ENCODE peak calls at places on chromosomes 5 and 9, in five cellular contexts. O is IMR-90, K is neuronal stem cell, N is mesendoderm, Y is mesenchymal stem cell. J is an unnamed sample.

GRCh38 chr9:76338418-76338817 is 55.8 kb downstream of the RFK start:
- DNase-seq in O (no peak), K (no peak), N (peak; percentile 18), Y (no peak), J (no peak)

GRCh38 chr5:41788800-41789395 is 81.3 kb downstream of the OXCT1 start:
- DNase-seq in O (peak; percentile 74), K (no peak), N (no peak), Y (peak; percentile 19), J (no peak)

GRCh38 chr9:17807670-17808282 is 228.9 kb downstream of the SH3GL2 start:
- DNase-seq in O (no peak), K (no peak), N (peak; percentile 21), Y (no peak), J (no peak)

GRCh38 chr5:149288437-149288836 is 16.8 kb downstream of the AFAP1L1 start:
- DNase-seq in O (no peak), K (no peak), N (no peak), Y (no peak), J (no peak)

GRCh38 chr5:159286420-159287035 is 23.4 kb downstream of the UBLCP1 start:
- DNase-seq in O (peak; percentile 48), K (no peak), N (peak; percentile 53), Y (peak; percentile 43), J (peak; percentile 74)

GRCh38 chr5:40679071-40679997 is at the start of gene PTGER4:
- DNase-seq in O (peak; percentile 86), K (peak; percentile 77), N (peak; percentile 88), Y (peak; percentile 90), J (peak; percentile 80)

GRCh38 chr9:34587271-34587670 is 2.3 kb downstream of the CNTFR start:
- DNase-seq in O (no peak), K (no peak), N (no peak), Y (no peak), J (no peak)

GRCh38 chr5:56175465-56175864 is 57.7 kb downstream of the ANKRD55 start:
- DNase-seq in O (peak; percentile 84), K (peak; percentile 20), N (peak; percentile 95), Y (peak; percentile 75), J (no peak)

GRCh38 chr9:38388283-38389223 is 3.9 kb upstream of the ALDH1B1 start:
- DNase-seq in O (peak; percentile 63), K (no peak), N (no peak), Y (peak; percentile 49), J (no peak)

GRCh38 chr9:120151149-120151548 is 428.8 kb downstream of the CDK5RAP2 start:
- DNase-seq in O (no peak), K (no peak), N (no peak), Y (no peak), J (no peak)

GRCh38 chr5:132840896-132841818 is 10.7 kb upstream of the SHROOM1 start:
- DNase-seq in O (peak; percentile 34), K (no peak), N (no peak), Y (peak; percentile 71), J (peak; percentile 68)

GRCh38 chr9:132894343-132894742 is 15.6 kb downstream of the SPACA9 start:
- DNase-seq in O (no peak), K (no peak), N (no peak), Y (no peak), J (no peak)

GRCh38 chr5:156475182-156475830 is 148.3 kb downstream of the SGCD start:
- DNase-seq in O (peak; percentile 20), K (no peak), N (no peak), Y (no peak), J (no peak)

GRCh38 chr9:127078988-127079387 is 43.4 kb downstream of the ANGPTL2 start:
- DNase-seq in O (no peak), K (no peak), N (no peak), Y (no peak), J (no peak)

GRCh38 chr9:5971740-5972139 is 43.7 kb downstream of the RANBP6 start:
- DNase-seq in O (peak; percentile 11), K (no peak), N (no peak), Y (no peak), J (no peak)

GRCh38 chr9:18791074-18791473 is 241.9 kb downstream of the SAXO1 start:
- DNase-seq in O (peak; percentile 12), K (peak; percentile 42), N (peak; percentile 80), Y (peak; percentile 41), J (peak; percentile 32)

GRCh38 chr5:117455236-117456233 is 880.9 kb upstream of the SEMA6A start:
- DNase-seq in O (no peak), K (no peak), N (peak; percentile 75), Y (no peak), J (peak; percentile 7)

GRCh38 chr9:752201-752600 is 89.3 kb upstream of the DMRT1 start:
- DNase-seq in O (peak; percentile 97), K (no peak), N (no peak), Y (peak; percentile 95), J (peak; percentile 71)

GRCh38 chr5:69364414-69364813 is 4.9 kb downstream of the AK6 start:
- DNase-seq in O (peak; percentile 7), K (no peak), N (peak; percentile 23), Y (peak; percentile 49), J (peak; percentile 51)
- H3K4me2 ChIP-seq in O (no peak overlapping the region), K (no peak overlapping the region), N (no peak overlapping the region), Y (no peak overlapping the region), J (no peak overlapping the region)

GRCh38 chr5:65880673-65881072 is 45.7 kb upstream of the ERBIN start:
- DNase-seq in O (no peak), K (no peak), N (no peak), Y (no peak), J (no peak)

GRCh38 chr5:65882278-65882677 is 44.1 kb upstream of the ERBIN start:
- DNase-seq in O (no peak), K (no peak), N (no peak), Y (no peak), J (peak; percentile 25)

GRCh38 chr5:65883461-65883860 is 42.9 kb upstream of the ERBIN start:
- DNase-seq in O (no peak), K (no peak), N (no peak), Y (no peak), J (no peak)

GRCh38 chr5:65886387-65886786 is 40.0 kb upstream of the ERBIN start:
- DNase-seq in O (no peak), K (no peak), N (no peak), Y (no peak), J (no peak)
- H3K23ac ChIP-seq in O (no peak overlapping the region), K (no peak overlapping the region), N (no peak overlapping the region), Y (no peak overlapping the region), J (peak overlapping the region; percentile 29)

GRCh38 chr5:139654875-139655491 is 6.8 kb downstream of the CXXC5 start:
- DNase-seq in O (no peak), K (no peak), N (no peak), Y (peak; percentile 51), J (no peak)
- H3K4me2 ChIP-seq in O (peak overlapping the region; percentile 48), K (no peak overlapping the region), N (no peak overlapping the region), Y (peak overlapping the region; percentile 59), J (peak overlapping the region; percentile 5)

GRCh38 chr9:91905958-91906585 is 44.0 kb downstream of the ROR2 start:
- DNase-seq in O (no peak), K (no peak), N (no peak), Y (no peak), J (no peak)

GRCh38 chr9:91907387-91908292 is 42.4 kb downstream of the ROR2 start:
- DNase-seq in O (peak; percentile 42), K (no peak), N (peak; percentile 97), Y (no peak), J (no peak)

GRCh38 chr9:91904541-91905236 is 45.3 kb downstream of the ROR2 start:
- DNase-seq in O (no peak), K (no peak), N (no peak), Y (no peak), J (no peak)

GRCh38 chr9:91903126-91903911 is 46.7 kb downstream of the ROR2 start:
- DNase-seq in O (no peak), K (no peak), N (no peak), Y (no peak), J (no peak)

GRCh38 chr9:91905237-91905650 is 44.8 kb downstream of the ROR2 start:
- DNase-seq in O (no peak), K (no peak), N (no peak), Y (no peak), J (no peak)
- H3K23ac ChIP-seq in O (no peak overlapping the region), K (no peak overlapping the region), N (no peak overlapping the region), Y (no peak overlapping the region), J (no peak overlapping the region)

GRCh38 chr9:134910146-134910545 is 7.6 kb downstream of the FCN1 start:
- DNase-seq in O (no peak), K (no peak), N (no peak), Y (no peak), J (no peak)
- H3K4me2 ChIP-seq in O (no peak overlapping the region), K (no peak overlapping the region), N (no peak overlapping the region), Y (no peak overlapping the region), J (no peak overlapping the region)

DNA sequence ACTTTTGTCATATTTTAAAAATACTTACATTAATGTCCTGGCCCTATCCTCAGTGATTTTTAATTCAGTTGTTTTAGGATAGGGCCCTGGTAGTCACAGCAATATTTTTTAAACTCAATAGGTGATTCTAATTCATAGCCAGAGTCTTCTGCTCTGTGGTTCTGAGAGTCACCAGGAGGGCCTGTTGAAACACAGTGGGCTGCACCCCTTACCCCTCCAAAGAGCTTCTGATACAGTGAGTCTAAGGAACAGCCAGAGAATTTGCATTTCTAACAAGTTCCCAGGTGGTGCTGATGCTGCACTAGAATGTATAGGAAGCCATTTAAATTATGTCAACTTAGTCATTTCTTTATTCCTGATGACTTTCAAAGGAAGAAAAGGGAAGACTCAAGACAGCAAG is 458.3 kb upstream of the ARRDC3 start:
- DNase-seq in O (no peak), K (no peak), N (no peak), Y (no peak), J (no peak)
- H3K23ac ChIP-seq in O (no peak overlapping the region), K (no peak overlapping the region), N (no peak overlapping the region), Y (no peak overlapping the region), J (no peak overlapping the region)

J was measured in trophoblast cell.